ENCODE peak calls at places on chromosomes 4 and X, in six cellular contexts. M, D, G, L, Z and H are unnamed samples.

GRCh38 chr4:37909690-37910486 is 19.0 kb downstream of the TBC1D1 start:
- DNase-seq in L (no peak), G (no peak), Z (no peak), M (no peak), D (no peak), H (no peak)

GRCh38 chr4:112633477-112634235 is 3.1 kb downstream of the ZGRF1 start:
- DNase-seq in Z (no peak), L (peak), G (no peak), M (no peak), D (peak), H (peak)

GRCh38 chr4:17884063-17884462 is 73.3 kb downstream of the NCAPG start:
- DNase-seq in Z (no peak), D (no peak), G (no peak), L (no peak), M (no peak), H (peak)

GRCh38 chrX:10549280-10549679 is 71.1 kb downstream of the MID1 start:
- DNase-seq in D (no peak), Z (no peak), M (no peak), L (peak), G (no peak), H (peak)

GRCh38 chr4:128917781-128918180 is 108.3 kb downstream of the JADE1 start:
- DNase-seq in D (no peak), L (no peak), M (no peak), Z (no peak), G (no peak), H (no peak)

GRCh38 chr4:125368161-125368560 is 53.4 kb downstream of the FAT4 start:
- DNase-seq in Z (no peak), D (peak), G (no peak), L (peak), M (no peak), H (no peak)

GRCh38 chrX:108257556-108257955 is 166.0 kb downstream of the ATG4A start:
- DNase-seq in D (no peak), M (no peak), L (no peak), G (no peak), Z (no peak), H (no peak)

GRCh38 chrX:13891367-13892146 is 74.7 kb upstream of the GPM6B start:
- DNase-seq in G (no peak), Z (no peak), D (peak), L (no peak), M (no peak), H (no peak)

GRCh38 chr4:102580463-102580842 is 79.3 kb downstream of the NFKB1 start:
- DNase-seq in M (no peak), Z (no peak), G (no peak), D (no peak), L (no peak), H (no peak)

GRCh38 chr4:127479031-127479622 is 153.6 kb upstream of the INTU start:
- DNase-seq in L (peak), Z (no peak), D (peak), G (no peak), M (no peak), H (peak)

GRCh38 chr4:74921490-74921889 is 11.4 kb upstream of the PARM1 start:
- DNase-seq in G (no peak), D (no peak), Z (no peak), M (no peak), L (no peak), H (no peak)

GRCh38 chrX:53481093-53481492 is 46.9 kb upstream of the HSD17B10 start:
- DNase-seq in L (no peak), M (peak), Z (peak), D (no peak), G (no peak), H (no peak)

GRCh38 chr4:55756208-55756607 is 63.4 kb upstream of the EXOC1L start:
- DNase-seq in L (no peak), Z (no peak), D (no peak), M (no peak), G (no peak), H (no peak)

GRCh38 chrX:107205770-107206696 is at the start of the genes DNAAF6 and NUP62CL:
- DNase-seq in M (peak), G (peak), Z (peak), L (no peak), D (peak), H (no peak)

GRCh38 chr4:61541474-61541873 is 341.3 kb downstream of the ADGRL3 start:
- DNase-seq in L (no peak), D (no peak), Z (no peak), G (no peak), M (no peak), H (no peak)

GRCh38 chr4:125283702-125284279 is 31.0 kb upstream of the FAT4 start:
- DNase-seq in L (no peak), G (no peak), Z (no peak), D (peak), M (no peak), H (peak)

GRCh38 chr4:10024303-10024702 is 3.0 kb upstream of the SLC2A9 start:
- DNase-seq in Z (no peak), M (no peak), G (no peak), D (no peak), L (no peak), H (no peak)

GRCh38 chr4:42474406-42474805 is 77.1 kb downstream of the SHISA3 start:
- DNase-seq in L (no peak), M (no peak), G (no peak), Z (no peak), D (no peak), H (no peak)

GRCh38 chr4:128590773-128591172 is 218.7 kb upstream of the JADE1 start:
- DNase-seq in M (no peak), D (no peak), L (no peak), G (no peak), Z (no peak), H (no peak)

GRCh38 chr4:71872767-71873422 is 89.0 kb upstream of the GC start:
- DNase-seq in L (no peak), M (no peak), D (no peak), Z (no peak), G (no peak), H (no peak)

GRCh38 chr4:2354127-2354526 is 64.3 kb downstream of the ZFYVE28 start:
- DNase-seq in M (no peak), L (no peak), Z (no peak), G (no peak), D (peak), H (no peak)

GRCh38 chr4:6873291-6873690 is 36.3 kb upstream of the TBC1D14 start:
- DNase-seq in L (no peak), D (peak), G (no peak), M (no peak), Z (no peak), H (no peak)

GRCh38 chrX:118884552-118885138 is 61.0 kb downstream of the ZCCHC12 start:
- DNase-seq in Z (no peak), L (no peak), G (no peak), M (no peak), D (no peak), H (no peak)

GRCh38 chrX:102712216-102712966 is at the start of gene GPRASP2:
- DNase-seq in L (peak), D (peak), M (no peak), G (no peak), Z (peak), H (no peak)

GRCh38 chrX:1754077-1754476 is 139.2 kb downstream of the ASMT start:
- DNase-seq in D (no peak), L (no peak), Z (no peak), G (no peak), M (no peak), H (peak)

GRCh38 chr4:151184523-151185458 is 85.4 kb downstream of the RPS3A start:
- DNase-seq in L (no peak), G (no peak), D (peak), Z (no peak), M (no peak), H (no peak)

GRCh38 chr4:2804449-2804972 is 11.6 kb downstream of the SH3BP2 start:
- DNase-seq in G (no peak), L (no peak), D (no peak), Z (no peak), M (no peak), H (no peak)

GRCh38 chrX:72030431-72030830 is 101.3 kb downstream of the RTL5 start:
- DNase-seq in G (no peak), D (no peak), Z (no peak), M (no peak), L (no peak), H (no peak)

GRCh38 chr4:1541449-1542225 is 135.4 kb upstream of the NKX1-1 start:
- DNase-seq in M (no peak), L (no peak), D (no peak), G (no peak), Z (no peak), H (no peak)

GRCh38 chr4:3525532-3526430 is 6.4 kb downstream of the LRPAP1 start:
- DNase-seq in M (no peak), Z (peak), G (no peak), L (no peak), D (no peak), H (no peak)

GRCh38 chr4:3232871-3233271 is 16.1 kb upstream of the MSANTD1 start:
- DNase-seq in D (no peak), G (no peak), L (no peak), Z (no peak), M (no peak), H (no peak)

GRCh38 chr4:19983072-19983471 is 268.6 kb upstream of the SLIT2 start:
- DNase-seq in Z (no peak), D (peak), M (no peak), G (no peak), L (no peak), H (peak)

GRCh38 chrX:42567268-42567667 is 210.7 kb downstream of the PPP1R2C start:
- DNase-seq in L (no peak), D (no peak), G (no peak), M (no peak), Z (no peak), H (no peak)